ENCODE peak calls at places on chromosomes 3 and 15, in six cellular contexts. One of them, this sample, is unnamed.
A peak's percentile ranks its signal among the peaks of the same experiment; 100 is the strongest.

GRCh38 chr3:96236499-96236898 is 577.9 kb upstream of the EPHA6 start:
- DNase-seq in SK-N-SH: no peak
- DNase-seq in neural progenitor cell: no peak
- DNase-seq in OCI-LY7: no peak
- DNase-seq in GM23248: no peak
- DNase-seq in GM23338: no peak
- DNase-seq in this sample: peak; percentile 34

GRCh38 chr3:193040836-193041672 is 123.4 kb upstream of the MB21D2 start:
- DNase-seq in neural progenitor cell: peak; percentile 68
- DNase-seq in OCI-LY7: peak; percentile 56
- DNase-seq in SK-N-SH: peak; percentile 48
- DNase-seq in GM23248: peak; percentile 61
- DNase-seq in GM23338: peak; percentile 79
- DNase-seq in this sample: peak; percentile 81

GRCh38 chr3:57007513-57008415 is 52.7 kb upstream of the SPATA12 start:
- DNase-seq in GM23338: peak; percentile 28
- DNase-seq in OCI-LY7: no peak
- DNase-seq in GM23248: peak; percentile 94
- DNase-seq in neural progenitor cell: no peak
- DNase-seq in SK-N-SH: no peak
- DNase-seq in this sample: peak; percentile 83

GRCh38 chr3:132788299-132788698 is 66.1 kb upstream of the NPHP3 start:
- DNase-seq in SK-N-SH: no peak
- DNase-seq in neural progenitor cell: no peak
- DNase-seq in GM23248: peak; percentile 89
- DNase-seq in GM23338: no peak
- DNase-seq in OCI-LY7: no peak
- DNase-seq in this sample: peak; percentile 4

GRCh38 chr3:61927332-61927731 is 366.0 kb downstream of the PTPRG start:
- DNase-seq in GM23338: no peak
- DNase-seq in SK-N-SH: peak; percentile 65
- DNase-seq in OCI-LY7: no peak
- DNase-seq in GM23248: peak; percentile 89
- DNase-seq in neural progenitor cell: no peak
- DNase-seq in this sample: no peak

GRCh38 chr3:13251166-13251892 is 168.8 kb downstream of the NUP210 start:
- DNase-seq in OCI-LY7: no peak
- DNase-seq in neural progenitor cell: no peak
- DNase-seq in GM23248: no peak
- DNase-seq in SK-N-SH: no peak
- DNase-seq in GM23338: no peak
- DNase-seq in this sample: peak; percentile 34

GRCh38 chr15:45660231-45660979 is 25.6 kb downstream of the SQOR start:
- DNase-seq in SK-N-SH: no peak
- DNase-seq in GM23248: no peak
- DNase-seq in OCI-LY7: no peak
- DNase-seq in GM23338: peak; percentile 36
- DNase-seq in neural progenitor cell: no peak
- DNase-seq in this sample: no peak

GRCh38 chr15:41647269-41647668 is 12.9 kb upstream of the MGA start:
- DNase-seq in GM23338: no peak
- DNase-seq in GM23248: no peak
- DNase-seq in SK-N-SH: no peak
- DNase-seq in OCI-LY7: no peak
- DNase-seq in neural progenitor cell: no peak
- DNase-seq in this sample: no peak

GRCh38 chr3:42547401-42547945 is 34.3 kb downstream of the SEC22C start:
- DNase-seq in neural progenitor cell: peak; percentile 71
- DNase-seq in GM23338: peak; percentile 89
- DNase-seq in GM23248: peak; percentile 68
- DNase-seq in OCI-LY7: peak; percentile 58
- DNase-seq in SK-N-SH: peak; percentile 76
- DNase-seq in this sample: peak; percentile 76

GRCh38 chr15:66879968-66880367 is 177.9 kb downstream of the SMAD6 start:
- DNase-seq in SK-N-SH: no peak
- DNase-seq in GM23248: peak; percentile 56
- DNase-seq in OCI-LY7: no peak
- DNase-seq in neural progenitor cell: no peak
- DNase-seq in GM23338: no peak
- DNase-seq in this sample: no peak

GRCh38 chr3:130900959-130901358 is 7.1 kb downstream of the ATP2C1 start:
- DNase-seq in OCI-LY7: no peak
- DNase-seq in SK-N-SH: no peak
- DNase-seq in GM23248: no peak
- DNase-seq in neural progenitor cell: no peak
- DNase-seq in GM23338: no peak
- DNase-seq in this sample: no peak

GRCh38 chr15:88256261-88257230 is at the start of gene NTRK3:
- DNase-seq in SK-N-SH: peak; percentile 72
- DNase-seq in OCI-LY7: peak; percentile 42
- DNase-seq in GM23248: peak; percentile 44
- DNase-seq in GM23338: peak; percentile 78
- DNase-seq in neural progenitor cell: peak; percentile 76
- DNase-seq in this sample: no peak

GRCh38 chr15:41043276-41043675 is 72.8 kb downstream of the INO80 start:
- DNase-seq in GM23338: no peak
- DNase-seq in SK-N-SH: no peak
- DNase-seq in GM23248: peak; percentile 63
- DNase-seq in OCI-LY7: no peak
- DNase-seq in neural progenitor cell: no peak
- DNase-seq in this sample: no peak

GRCh38 chr15:28103402-28103801 is 4.3 kb upstream of the OCA2 start:
- DNase-seq in SK-N-SH: no peak
- DNase-seq in GM23338: no peak
- DNase-seq in OCI-LY7: no peak
- DNase-seq in GM23248: no peak
- DNase-seq in neural progenitor cell: no peak
- DNase-seq in this sample: no peak
- TF ChIP-seq EZH2phosphoT487 in SK-N-SH: no peak
- TF ChIP-seq EZH2phosphoT487 in GM23338: no peak
- TF ChIP-seq EZH2phosphoT487 in OCI-LY7: no peak
- TF ChIP-seq EZH2phosphoT487 in GM23248: no peak
- TF ChIP-seq EZH2phosphoT487 in neural progenitor cell: no peak
- TF ChIP-seq EZH2phosphoT487 in this sample: no peak

GRCh38 chr3:50174517-50174895 is 16.9 kb upstream of the GNAT1 start:
- DNase-seq in GM23248: no peak
- DNase-seq in GM23338: no peak
- DNase-seq in OCI-LY7: no peak
- DNase-seq in neural progenitor cell: no peak
- DNase-seq in SK-N-SH: no peak
- DNase-seq in this sample: no peak

GRCh38 chr3:50171540-50172301 is 16.6 kb downstream of the SEMA3F start:
- DNase-seq in SK-N-SH: no peak
- DNase-seq in neural progenitor cell: no peak
- DNase-seq in OCI-LY7: no peak
- DNase-seq in GM23248: no peak
- DNase-seq in GM23338: no peak
- DNase-seq in this sample: no peak

GRCh38 chr3:50170689-50171088 is 15.6 kb downstream of the SEMA3F start:
- DNase-seq in GM23338: no peak
- DNase-seq in neural progenitor cell: no peak
- DNase-seq in OCI-LY7: no peak
- DNase-seq in SK-N-SH: no peak
- DNase-seq in GM23248: peak; percentile 58
- DNase-seq in this sample: peak; percentile 71

GRCh38 chr3:50173685-50174516 is 17.5 kb upstream of the GNAT1 start:
- DNase-seq in GM23248: no peak
- DNase-seq in OCI-LY7: no peak
- DNase-seq in SK-N-SH: no peak
- DNase-seq in GM23338: peak; percentile 65
- DNase-seq in neural progenitor cell: no peak
- DNase-seq in this sample: no peak

DNA sequence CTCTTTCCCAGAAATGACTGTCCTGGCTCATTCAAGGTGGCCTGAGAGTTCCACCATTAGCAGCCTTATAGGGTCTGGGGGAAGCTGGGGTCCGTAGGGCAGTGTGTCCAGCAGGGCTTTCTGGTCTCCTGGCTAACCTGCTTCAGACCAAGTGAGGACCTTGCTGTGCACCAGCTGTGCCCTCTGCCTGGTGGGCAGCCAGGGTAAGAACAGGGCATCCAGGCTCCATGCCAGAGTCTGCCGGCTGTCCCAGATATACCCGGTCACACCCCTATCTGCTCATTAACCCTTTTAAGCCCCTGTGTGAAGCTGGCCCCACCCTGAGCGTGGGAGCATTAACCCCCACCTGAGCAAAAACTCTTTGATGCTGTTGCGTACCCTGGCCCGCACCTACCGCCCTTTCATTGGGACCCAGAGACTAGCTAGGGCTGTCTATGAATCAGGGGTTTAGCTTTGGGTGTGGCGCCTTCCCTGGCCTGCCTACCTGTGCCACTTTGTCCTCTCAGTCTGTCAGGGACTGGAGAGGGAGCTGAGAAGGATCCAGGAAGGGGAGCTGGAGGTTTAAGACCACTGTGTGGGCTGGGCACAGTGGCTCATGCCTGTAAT is 17.6 kb downstream of the SEMA3F start:
- DNase-seq in SK-N-SH: no peak
- DNase-seq in GM23338: no peak
- DNase-seq in OCI-LY7: no peak
- DNase-seq in neural progenitor cell: no peak
- DNase-seq in GM23248: no peak
- DNase-seq in this sample: no peak
- H3K4me1 ChIP-seq in SK-N-SH: peaks cover 18% of the 10 kb centered on the region
- H3K4me1 ChIP-seq in GM23338: peaks cover 4% of the 10 kb centered on the region
- H3K4me1 ChIP-seq in OCI-LY7: no peaks in the 10 kb centered on the region
- H3K4me1 ChIP-seq in neural progenitor cell: peaks cover 35% of the 10 kb centered on the region
- H3K4me1 ChIP-seq in GM23248: no peaks in the 10 kb centered on the region
- H3K4me1 ChIP-seq in this sample: peaks cover 46% of the 10 kb centered on the region

DNA sequence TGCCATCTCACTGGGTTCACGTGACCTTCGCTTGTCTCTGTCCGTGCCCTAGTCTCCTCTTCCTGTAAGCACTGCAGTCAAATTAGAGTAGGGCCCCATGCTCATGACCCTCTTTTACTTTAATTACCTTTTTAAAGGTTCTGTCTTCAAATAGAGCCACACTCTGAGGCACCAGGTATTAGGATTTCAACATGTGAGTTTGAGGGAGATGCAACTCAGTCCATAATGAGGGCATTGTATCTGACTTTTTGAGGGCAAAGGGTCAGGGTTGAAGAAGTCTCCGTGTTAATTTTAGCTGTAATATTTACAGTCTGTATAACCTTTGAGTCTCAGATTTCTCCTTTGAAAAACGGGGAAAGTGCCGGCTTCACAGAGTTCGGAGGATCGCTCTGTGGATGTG is 82.9 kb downstream of the CHRNA7 start:
- DNase-seq in SK-N-SH: no peak
- DNase-seq in GM23338: no peak
- DNase-seq in GM23248: no peak
- DNase-seq in OCI-LY7: no peak
- DNase-seq in neural progenitor cell: no peak
- DNase-seq in this sample: no peak
- TF ChIP-seq EZH2phosphoT487 in SK-N-SH: no peak
- TF ChIP-seq EZH2phosphoT487 in GM23338: no peak
- TF ChIP-seq EZH2phosphoT487 in GM23248: no peak
- TF ChIP-seq EZH2phosphoT487 in OCI-LY7: no peak
- TF ChIP-seq EZH2phosphoT487 in neural progenitor cell: no peak
- TF ChIP-seq EZH2phosphoT487 in this sample: no peak

DNA sequence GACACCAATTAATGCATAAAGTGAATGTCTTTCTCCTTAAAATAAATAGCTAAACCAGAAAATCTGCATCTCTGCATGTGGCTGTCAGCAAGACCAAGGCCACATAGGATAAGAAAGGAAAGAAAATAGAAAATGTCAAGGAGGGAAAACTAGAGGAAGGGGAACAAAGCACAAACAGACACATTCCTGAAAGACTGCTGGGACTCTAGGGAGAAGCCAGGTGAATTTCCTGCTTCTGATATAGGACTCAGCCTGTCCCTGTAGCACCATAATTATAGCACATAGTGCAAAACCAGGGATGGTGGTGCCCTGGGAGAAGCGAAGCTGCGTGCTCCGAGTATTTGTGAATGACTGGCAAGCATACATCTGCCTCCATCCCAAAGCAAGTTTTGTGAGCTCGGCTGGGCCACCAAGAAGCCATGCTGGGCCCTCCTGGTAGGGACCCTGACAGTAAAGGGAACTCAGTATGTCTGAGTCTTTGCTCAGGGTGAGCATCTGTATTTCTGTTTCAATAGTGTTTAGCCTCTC is 14.2 kb downstream of the FSTL1 start:
- DNase-seq in SK-N-SH: no peak
- DNase-seq in neural progenitor cell: no peak
- DNase-seq in GM23248: no peak
- DNase-seq in OCI-LY7: no peak
- DNase-seq in GM23338: peak; percentile 40
- DNase-seq in this sample: no peak
- H3K4me1 ChIP-seq in SK-N-SH: peaks cover 13% of the 10 kb centered on the region
- H3K4me1 ChIP-seq in neural progenitor cell: peaks cover 13% of the 10 kb centered on the region
- H3K4me1 ChIP-seq in GM23248: peaks cover 100% of the 10 kb centered on the region
- H3K4me1 ChIP-seq in OCI-LY7: no peaks in the 10 kb centered on the region
- H3K4me1 ChIP-seq in GM23338: peaks cover 31% of the 10 kb centered on the region
- H3K4me1 ChIP-seq in this sample: peaks cover 83% of the 10 kb centered on the region

GRCh38 chr3:186612721-186613636 is at the start of gene AHSG:
- DNase-seq in GM23338: no peak
- DNase-seq in OCI-LY7: no peak
- DNase-seq in neural progenitor cell: no peak
- DNase-seq in SK-N-SH: no peak
- DNase-seq in GM23248: no peak
- DNase-seq in this sample: no peak

GRCh38 chr3:186616299-186616617 is 3.4 kb downstream of the AHSG start:
- DNase-seq in GM23248: no peak
- DNase-seq in neural progenitor cell: no peak
- DNase-seq in GM23338: no peak
- DNase-seq in SK-N-SH: no peak
- DNase-seq in OCI-LY7: no peak
- DNase-seq in this sample: no peak

GRCh38 chr3:186613637-186614265 is 891 bp downstream of the AHSG start:
- DNase-seq in SK-N-SH: no peak
- DNase-seq in neural progenitor cell: no peak
- DNase-seq in GM23248: no peak
- DNase-seq in GM23338: no peak
- DNase-seq in OCI-LY7: no peak
- DNase-seq in this sample: no peak

GRCh38 chr3:186614597-186615483 is 2.0 kb downstream of the AHSG start:
- DNase-seq in GM23338: peak; percentile 88
- DNase-seq in neural progenitor cell: peak; percentile 79
- DNase-seq in GM23248: peak; percentile 64
- DNase-seq in SK-N-SH: peak; percentile 82
- DNase-seq in OCI-LY7: peak; percentile 78
- DNase-seq in this sample: peak; percentile 90

DNA sequence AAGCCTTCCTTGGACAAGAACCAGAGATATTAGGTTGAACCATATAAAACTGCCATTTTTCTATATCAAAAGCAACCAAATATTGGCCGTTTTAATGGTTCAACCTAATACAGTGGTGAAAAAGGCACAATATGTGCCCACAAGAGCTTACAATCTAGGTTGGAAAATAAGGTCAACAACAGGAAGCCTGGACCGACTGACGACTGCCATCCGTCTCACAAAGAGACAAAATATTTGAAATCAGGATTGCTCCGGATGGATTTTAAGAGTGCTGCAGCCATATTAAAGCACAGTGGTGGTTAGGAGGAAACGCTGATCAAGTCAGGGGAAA is 1.4 kb downstream of the AHSG start:
- DNase-seq in neural progenitor cell: no peak
- DNase-seq in OCI-LY7: no peak
- DNase-seq in SK-N-SH: no peak
- DNase-seq in GM23248: no peak
- DNase-seq in GM23338: no peak
- DNase-seq in this sample: no peak
- TF ChIP-seq EZH2phosphoT487 in neural progenitor cell: no peak
- TF ChIP-seq EZH2phosphoT487 in OCI-LY7: no peak
- TF ChIP-seq EZH2phosphoT487 in SK-N-SH: no peak
- TF ChIP-seq EZH2phosphoT487 in GM23248: no peak
- TF ChIP-seq EZH2phosphoT487 in GM23338: no peak
- TF ChIP-seq EZH2phosphoT487 in this sample: no peak